ENCODE peak calls at places on chromosomes 1 and 21, in nine cellular contexts. H, Y, W, Z, L, M, I, A and J are unnamed samples.

GRCh38 chr1:230138561-230139239 is 71.7 kb downstream of the GALNT2 start:
- DNase-seq in I (no peak), Y (no peak), M (no peak), L (no peak), Z (no peak), W (no peak), H (no peak), A (no peak), J (no peak)

GRCh38 chr1:229664133-229664689 is 38.2 kb downstream of the URB2 start:
- DNase-seq in A (peak; percentile 52), W (no peak), I (no peak), Z (no peak), M (peak; percentile 46), L (no peak), Y (peak; percentile 42), H (peak; percentile 89), J (no peak)

GRCh38 chr1:38686306-38687255 is 173.0 kb downstream of the RRAGC start:
- DNase-seq in M (no peak), Y (no peak), A (no peak), H (no peak), L (no peak), Z (no peak), W (no peak), I (no peak), J (no peak)

GRCh38 chr1:76428027-76428426 is 353.5 kb downstream of the ST6GALNAC3 start:
- DNase-seq in H (no peak), Y (no peak), I (no peak), Z (no peak), L (no peak), A (no peak), M (no peak), W (no peak), J (no peak)

GRCh38 chr1:26909951-26910342 is 3.8 kb downstream of the NR0B2 start:
- DNase-seq in Y (no peak), H (peak; percentile 16), Z (no peak), L (no peak), I (no peak), M (no peak), A (no peak), W (no peak), J (no peak)

GRCh38 chr1:152042030-152042429 is 5.2 kb upstream of the S100A11 start:
- DNase-seq in H (no peak), I (no peak), Z (no peak), A (no peak), M (no peak), L (no peak), W (no peak), Y (no peak), J (no peak)

GRCh38 chr1:221397141-221397540 is 344.7 kb downstream of the DUSP10 start:
- DNase-seq in W (no peak), H (no peak), Z (no peak), L (no peak), I (no peak), Y (no peak), A (no peak), M (no peak), J (no peak)

GRCh38 chr1:117171900-117172501 is 38.7 kb downstream of the VTCN1 start:
- DNase-seq in Y (no peak), A (peak; percentile 83), L (no peak), I (peak; percentile 35), Z (peak; percentile 91), M (no peak), W (no peak), H (no peak), J (peak; percentile 46)

GRCh38 chr1:150543500-150544143 is 5.6 kb upstream of the ADAMTSL4 start:
- DNase-seq in W (no peak), I (peak; percentile 61), L (no peak), A (no peak), Y (no peak), H (peak; percentile 34), M (peak; percentile 10), Z (peak; percentile 68), J (no peak)

GRCh38 chr1:24369199-24369598 is 44.4 kb downstream of the STPG1 start:
- DNase-seq in Z (peak; percentile 85), Y (no peak), A (no peak), I (no peak), W (no peak), H (no peak), L (no peak), M (no peak), J (no peak)

GRCh38 chr1:53326598-53327182 is 1.2 kb downstream of the LRP8 start:
- DNase-seq in Z (no peak), H (peak; percentile 85), W (no peak), L (no peak), I (no peak), M (peak; percentile 76), Y (peak; percentile 7), A (no peak), J (no peak)

GRCh38 chr1:213982814-213983588 is 4.8 kb upstream of the PROX1 start:
- DNase-seq in W (no peak), Y (no peak), L (no peak), M (peak; percentile 92), H (peak; percentile 86), Z (no peak), A (no peak), I (peak; percentile 40), J (no peak)

GRCh38 chr21:33266050-33266783 is at the start of gene IL10RB:
- DNase-seq in H (peak; percentile 96), Z (peak; percentile 47), I (peak; percentile 81), A (peak; percentile 78), W (peak; percentile 68), L (peak; percentile 41), M (peak; percentile 96), Y (peak; percentile 21), J (peak; percentile 67)

GRCh38 chr1:185393821-185394220 is 76.8 kb upstream of the IVNS1ABP start:
- DNase-seq in H (no peak), L (no peak), A (no peak), M (no peak), Y (no peak), W (no peak), Z (no peak), I (no peak), J (no peak)

GRCh38 chr21:31987696-31988095 is 114.9 kb downstream of the HUNK start:
- DNase-seq in L (no peak), I (peak; percentile 24), H (no peak), W (no peak), M (no peak), A (no peak), Z (peak; percentile 29), Y (no peak), J (no peak)

GRCh38 chr21:45993210-45994085 is 11.9 kb downstream of the COL6A1 start:
- DNase-seq in M (no peak), Y (no peak), I (peak; percentile 38), A (no peak), Z (peak; percentile 33), L (no peak), W (peak; percentile 24), H (peak; percentile 66), J (peak; percentile 32)

GRCh38 chr1:32993215-32993566 is 28.6 kb upstream of the RNF19B start:
- DNase-seq in Z (no peak), L (no peak), H (no peak), W (no peak), Y (no peak), I (no peak), A (no peak), M (no peak), J (no peak)

GRCh38 chr1:32990887-32991286 is 26.3 kb upstream of the RNF19B start:
- DNase-seq in W (no peak), I (no peak), A (no peak), Y (no peak), H (no peak), Z (no peak), M (no peak), L (no peak), J (no peak)

GRCh38 chr1:32991819-32992488 is 27.3 kb upstream of the RNF19B start:
- DNase-seq in H (peak; percentile 82), W (no peak), M (no peak), Z (no peak), I (no peak), A (no peak), Y (no peak), L (no peak), J (no peak)

GRCh38 chr1:32991386-32991785 is 26.8 kb upstream of the RNF19B start:
- DNase-seq in I (no peak), M (no peak), H (no peak), A (no peak), W (no peak), Y (no peak), Z (no peak), L (peak; percentile 38), J (no peak)

GRCh38 chr1:32992489-32993214 is 28.0 kb upstream of the RNF19B start:
- DNase-seq in Z (peak; percentile 79), H (peak; percentile 92), W (peak; percentile 36), M (no peak), A (peak; percentile 89), I (peak; percentile 76), L (peak; percentile 89), Y (no peak), J (peak; percentile 37)
- H3K27ac ChIP-seq in Z (peak overlapping the region; percentile 39), H (peak overlapping the region; percentile 92), W (no peak overlapping the region), M (peak overlapping the region; percentile 69), A (peak overlapping the region; percentile 76), I (peak overlapping the region; percentile 72), L (peak overlapping the region; percentile 89), Y (no peak overlapping the region), J (peak overlapping the region; percentile 18)

GRCh38 chr1:171420810-171421209 is 64.5 kb upstream of the PRRC2C start:
- DNase-seq in L (no peak), A (no peak), Y (no peak), Z (no peak), I (no peak), H (no peak), W (no peak), M (no peak), J (no peak)
- H3K4me1 ChIP-seq in L (no peaks in the 10 kb centered on the region), A (no peaks in the 10 kb centered on the region), Y (peaks cover 11% of the 10 kb centered on the region), Z (no peaks in the 10 kb centered on the region), I (peaks cover 17% of the 10 kb centered on the region), H (no peaks in the 10 kb centered on the region), W (no peaks in the 10 kb centered on the region), M (peaks cover 4% of the 10 kb centered on the region), J (no peaks in the 10 kb centered on the region)

DNA sequence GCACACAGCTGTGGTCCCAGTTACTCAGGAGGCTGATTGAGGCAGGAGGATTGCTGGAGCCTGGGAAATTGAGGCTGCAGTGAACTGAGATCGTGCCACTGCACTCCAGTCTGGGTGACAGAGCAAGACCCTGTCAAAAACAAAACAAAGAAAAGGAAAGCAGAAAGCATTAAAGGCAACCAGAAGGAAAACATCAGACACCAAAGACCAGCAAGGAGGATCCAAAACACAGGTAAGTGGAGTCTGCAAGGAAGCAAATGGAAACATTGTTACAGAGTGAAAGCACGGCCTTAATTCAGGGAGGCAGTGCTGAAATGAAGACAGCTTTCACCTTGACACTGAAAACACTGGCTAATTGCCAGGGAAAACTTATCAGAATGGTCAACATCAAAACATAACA is 40.8 kb downstream of the CFAP74 start:
- DNase-seq in A (no peak), H (no peak), Y (no peak), L (no peak), M (no peak), Z (no peak), I (no peak), W (no peak), J (no peak)
- TF ChIP-seq CTCF in A (no peak), H (no peak), Y (no peak), L (no peak), M (no peak), Z (no peak), I (no peak), W (no peak), J (no peak)

DNA sequence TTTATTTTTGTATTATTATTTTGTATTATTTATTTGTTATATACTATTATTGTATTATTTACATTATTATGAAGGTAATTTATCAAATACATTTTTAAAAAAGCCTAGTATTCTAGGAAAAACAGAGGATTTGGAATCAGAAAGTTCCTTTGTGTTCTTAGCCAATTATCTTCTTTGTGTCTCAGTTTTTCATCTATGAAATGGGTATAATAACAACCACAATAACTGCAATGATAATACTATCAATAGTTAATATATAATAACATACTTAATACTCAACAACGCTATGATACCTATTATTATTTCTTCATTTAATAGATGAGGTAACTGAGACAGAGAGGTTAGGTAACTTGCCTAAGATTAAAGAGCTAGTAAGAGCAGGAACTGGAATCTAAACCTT is 80.4 kb upstream of the GNG4 start:
- DNase-seq in Z (no peak), M (no peak), L (no peak), A (no peak), W (no peak), Y (no peak), I (no peak), H (no peak), J (no peak)
- H3K27ac ChIP-seq in Z (no peak overlapping the region), M (no peak overlapping the region), L (no peak overlapping the region), A (no peak overlapping the region), W (no peak overlapping the region), Y (no peak overlapping the region), I (no peak overlapping the region), H (no peak overlapping the region), J (no peak overlapping the region)